ENCODE peak calls at places on chromosomes 4 and X, in eight cellular contexts. W is B cell, K is coronary artery, E is spleen, T is HFF-Myc, R is GM13976, J is neural progenitor cell, A is IMR-90. M is an unnamed sample.

GRCh38 chrX:73214366-73215094 is at the start of gene NAP1L2:
- DNase-seq in W (no peak), K (peak; percentile 72), E (peak; percentile 77), T (no peak), R (peak; percentile 36), J (peak; percentile 61), A (no peak), M (peak; percentile 40)

GRCh38 chr4:4666693-4667642 is 125.1 kb upstream of the STX18 start:
- DNase-seq in W (no peak), K (no peak), E (no peak), T (no peak), R (no peak), J (peak; percentile 67), A (no peak), M (peak; percentile 43)

GRCh38 chr4:156420557-156420956 is 466.9 kb upstream of the CTSO start:
- DNase-seq in W (no peak), K (no peak), E (no peak), T (no peak), R (no peak), J (no peak), A (peak; percentile 8), M (no peak)

GRCh38 chrX:69615323-69615722 is 590 bp upstream of the EDA start:
- DNase-seq in W (no peak), K (no peak), E (no peak), T (no peak), R (no peak), J (peak; percentile 72), A (no peak), M (peak; percentile 10)

GRCh38 chr4:118888666-118889312 is at the start of gene SYNPO2:
- DNase-seq in W (no peak), K (peak; percentile 90), E (peak; percentile 82), T (no peak), R (peak; percentile 49), J (peak; percentile 89), A (peak; percentile 87), M (peak; percentile 77)

GRCh38 chrX:118116308-118117068 is at the start of gene KLHL13:
- DNase-seq in W (peak; percentile 35), K (peak; percentile 72), E (peak; percentile 77), T (no peak), R (peak; percentile 63), J (peak; percentile 75), A (peak; percentile 18), M (peak; percentile 56)

GRCh38 chr4:138911903-138912713 is 103.5 kb upstream of the NOCT start:
- DNase-seq in W (no peak), K (no peak), E (no peak), T (no peak), R (no peak), J (no peak), A (no peak), M (no peak)

GRCh38 chr4:158529505-158529904 is 7.8 kb downstream of the RXFP1 start:
- DNase-seq in W (no peak), K (no peak), E (no peak), T (no peak), R (no peak), J (no peak), A (no peak), M (no peak)

GRCh38 chr4:182578402-182578801 is 335.2 kb downstream of the TENM3 start:
- DNase-seq in W (no peak), K (no peak), E (no peak), T (peak; percentile 27), R (no peak), J (no peak), A (peak; percentile 91), M (no peak)

GRCh38 chr4:87101543-87102199 is 118.7 kb downstream of the KLHL8 start:
- DNase-seq in W (no peak), K (no peak), E (no peak), T (no peak), R (no peak), J (no peak), A (no peak), M (no peak)

GRCh38 chrX:34546366-34546765 is 110.7 kb downstream of the TMEM47 start:
- DNase-seq in W (no peak), K (no peak), E (no peak), T (no peak), R (no peak), J (no peak), A (no peak), M (no peak)

GRCh38 chrX:107734646-107735045 is 40.9 kb downstream of the TSC22D3 start:
- DNase-seq in W (no peak), K (no peak), E (no peak), T (no peak), R (no peak), J (no peak), A (no peak), M (no peak)

GRCh38 chrX:107731831-107732502 is 43.6 kb downstream of the TSC22D3 start:
- DNase-seq in W (no peak), K (peak; percentile 94), E (peak; percentile 76), T (no peak), R (no peak), J (peak; percentile 36), A (peak; percentile 58), M (peak; percentile 39)

GRCh38 chrX:107736781-107737531 is 38.6 kb downstream of the TSC22D3 start:
- DNase-seq in W (no peak), K (no peak), E (peak; percentile 22), T (no peak), R (no peak), J (no peak), A (no peak), M (no peak)

GRCh38 chrX:107730991-107731766 is 44.4 kb downstream of the TSC22D3 start:
- DNase-seq in W (no peak), K (no peak), E (peak; percentile 53), T (no peak), R (no peak), J (no peak), A (peak; percentile 8), M (no peak)

DNA sequence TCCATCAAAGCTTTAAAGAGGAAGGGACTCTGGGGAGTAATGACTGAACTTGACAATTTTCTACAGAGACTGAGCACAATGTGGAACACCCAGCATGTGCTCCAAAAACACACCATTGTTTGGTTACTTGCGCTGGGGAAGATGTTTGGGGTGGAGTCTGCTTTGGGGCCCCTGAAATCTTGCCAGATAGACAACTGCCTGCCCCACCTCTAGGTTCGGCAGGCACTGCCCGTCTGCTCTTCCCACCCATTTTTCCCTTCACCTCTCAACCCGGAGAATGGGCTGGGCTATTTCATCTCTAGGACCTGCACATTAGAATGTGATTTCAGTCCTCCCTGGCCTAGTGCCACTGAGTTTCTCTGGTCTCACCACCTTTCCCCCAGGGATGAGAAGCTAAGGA is 41.9 kb downstream of the TSC22D3 start:
- DNase-seq in W (no peak), K (no peak), E (peak; percentile 19), T (no peak), R (no peak), J (no peak), A (no peak), M (no peak)
- TF ChIP-seq CTCF in W (no peak), K (no peak), E (no peak), T (no peak), R (no peak), J (no peak), A (no peak), M (no peak)

GRCh38 chrX:46381630-46382029 is 163.6 kb downstream of the ZNF674 start:
- DNase-seq in W (no peak), K (no peak), E (no peak), T (no peak), R (peak; percentile 21), J (peak; percentile 47), A (peak; percentile 17), M (peak; percentile 22)

GRCh38 chrX:46383006-46383405 is 162.2 kb downstream of the ZNF674 start:
- DNase-seq in W (no peak), K (no peak), E (no peak), T (no peak), R (no peak), J (no peak), A (no peak), M (no peak)

GRCh38 chrX:46382595-46382994 is 162.6 kb downstream of the ZNF674 start:
- DNase-seq in W (no peak), K (no peak), E (no peak), T (no peak), R (no peak), J (no peak), A (no peak), M (no peak)

GRCh38 chrX:46386511-46386910 is 158.7 kb downstream of the ZNF674 start:
- DNase-seq in W (no peak), K (no peak), E (no peak), T (no peak), R (no peak), J (no peak), A (no peak), M (no peak)
- TF ChIP-seq CTCF in W (no peak), K (no peak), E (no peak), T (peak; percentile 19), R (peak; percentile 12), J (peak; percentile 22), A (peak; percentile 39), M (no peak)

GRCh38 chr4:2354127-2354526 is 64.3 kb downstream of the ZFYVE28 start:
- DNase-seq in W (peak; percentile 62), K (no peak), E (no peak), T (no peak), R (peak; percentile 70), J (peak; percentile 59), A (no peak), M (no peak)
- TF ChIP-seq CTCF in W (peak; percentile 42), K (no peak), E (no peak), T (peak; percentile 49), R (no peak), J (peak; percentile 52), A (peak; percentile 44), M (no peak)

GRCh38 chrX:24412637-24413363 is 52.3 kb upstream of the PDK3 start:
- DNase-seq in W (no peak), K (no peak), E (no peak), T (no peak), R (no peak), J (no peak), A (no peak), M (no peak)

GRCh38 chrX:24410514-24411189 is 50.2 kb downstream of the SUPT20HL1 start:
- DNase-seq in W (no peak), K (no peak), E (no peak), T (no peak), R (no peak), J (no peak), A (no peak), M (no peak)

GRCh38 chrX:24415921-24416320 is 49.2 kb upstream of the PDK3 start:
- DNase-seq in W (no peak), K (no peak), E (no peak), T (no peak), R (no peak), J (no peak), A (no peak), M (no peak)
- TF ChIP-seq CTCF in W (no peak), K (no peak), E (no peak), T (no peak), R (no peak), J (no peak), A (no peak), M (no peak)

GRCh38 chrX:51395807-51396728 is 63.4 kb downstream of the NUDT10 start:
- DNase-seq in W (peak; percentile 46), K (no peak), E (peak; percentile 81), T (no peak), R (no peak), J (no peak), A (no peak), M (no peak)

GRCh38 chrX:51395474-51395806 is 62.8 kb downstream of the NUDT10 start:
- DNase-seq in W (no peak), K (no peak), E (no peak), T (no peak), R (no peak), J (no peak), A (no peak), M (no peak)
- TF ChIP-seq CTCF in W (no peak), K (no peak), E (no peak), T (no peak), R (no peak), J (no peak), A (no peak), M (no peak)

M was measured in nephron progenitor cell.